ENCODE peak calls at places on chromosomes 3 and 15, in seven cellular contexts. Y, X, K, U, O, G and H are unnamed samples. For H3K36me3 and H3K4me1, the result is how much of the 10 kb centered on the place peaks cover.

GRCh38 chr3:17115186-17115585 is 230.4 kb downstream of the PLCL2 start:
- DNase-seq in O (no peak), K (no peak), G (no peak), X (no peak), U (no peak), Y (no peak), H (no peak)

GRCh38 chr3:50272911-50273688 is 4.2 kb downstream of the SEMA3B start:
- DNase-seq in Y (peak), U (peak), G (peak), O (peak), X (peak), K (peak), H (peak)

GRCh38 chr3:171443211-171443957 is 16.8 kb downstream of the TNIK start:
- DNase-seq in U (no peak), Y (no peak), X (no peak), K (no peak), O (no peak), G (no peak), H (no peak)

GRCh38 chr3:139238281-139239030 is 105.4 kb upstream of the MRPS22 start:
- DNase-seq in U (no peak), X (peak), K (no peak), O (no peak), Y (no peak), G (no peak), H (no peak)

GRCh38 chr3:127549826-127550487 is 40.6 kb downstream of the TPRA1 start:
- DNase-seq in G (no peak), X (no peak), K (no peak), Y (no peak), U (no peak), O (peak), H (no peak)

GRCh38 chr3:108131105-108131794 is 40.4 kb upstream of the CD47 start:
- DNase-seq in X (no peak), G (no peak), U (no peak), Y (no peak), O (no peak), K (peak), H (no peak)

GRCh38 chr15:29567336-29567735 is 254.9 kb downstream of the TJP1 start:
- DNase-seq in G (no peak), Y (no peak), U (no peak), X (no peak), O (no peak), K (no peak), H (no peak)

GRCh38 chr3:196012481-196012880 is 69.4 kb downstream of the TFRC start:
- DNase-seq in U (no peak), X (no peak), G (no peak), O (no peak), Y (no peak), K (peak), H (no peak)

GRCh38 chr15:101107625-101108457 is 144.0 kb downstream of the CHSY1 start:
- DNase-seq in X (no peak), G (no peak), U (no peak), K (no peak), Y (no peak), O (no peak), H (no peak)

GRCh38 chr3:14523792-14524191 is 16.4 kb downstream of the GRIP2 start:
- DNase-seq in X (no peak), U (no peak), K (peak), O (no peak), Y (no peak), G (no peak), H (no peak)

GRCh38 chr3:105606052-105606451 is 239.3 kb downstream of the ALCAM start:
- DNase-seq in U (no peak), X (no peak), K (peak), Y (no peak), G (no peak), O (no peak), H (no peak)

GRCh38 chr3:138460536-138461205 is 26.3 kb downstream of the ESYT3 start:
- DNase-seq in K (no peak), O (no peak), U (no peak), G (no peak), Y (no peak), X (no peak), H (no peak)

GRCh38 chr3:51434746-51435323 is 43.8 kb downstream of the RBM15B start:
- DNase-seq in U (no peak), K (peak), G (no peak), Y (peak), X (no peak), O (no peak), H (peak)

GRCh38 chr15:89836255-89837133 is 21.8 kb upstream of the ANPEP start:
- DNase-seq in X (no peak), G (no peak), Y (no peak), K (peak), U (no peak), O (no peak), H (peak)

GRCh38 chr15:88467935-88468528 is 524 bp downstream of the MRPS11 start:
- DNase-seq in G (no peak), U (no peak), O (no peak), X (no peak), Y (no peak), K (peak), H (peak)

GRCh38 chr15:88802991-88803240 is 320 bp upstream of the ACAN start:
- DNase-seq in O (no peak), U (no peak), X (no peak), Y (no peak), G (peak), K (peak), H (no peak)

GRCh38 chr3:170517251-170517945 is 68.5 kb downstream of the SLC7A14 start:
- DNase-seq in Y (no peak), U (no peak), X (no peak), O (no peak), K (peak), G (no peak), H (no peak)

GRCh38 chr3:38455639-38456430 is 2.1 kb downstream of the ACVR2B start:
- DNase-seq in X (peak), O (peak), G (peak), Y (peak), K (no peak), U (no peak), H (no peak)

GRCh38 chr15:58583171-58583908 is 151.5 kb downstream of the LIPC start:
- DNase-seq in K (no peak), O (no peak), U (no peak), X (no peak), G (no peak), Y (no peak), H (no peak)

GRCh38 chr3:71542548-71543370 is 40.8 kb downstream of the FOXP1 start:
- DNase-seq in U (no peak), G (no peak), X (peak), O (peak), K (peak), Y (no peak), H (peak)

GRCh38 chr3:188522115-188522514 is 368.2 kb downstream of the LPP start:
- DNase-seq in K (no peak), Y (no peak), U (no peak), G (no peak), X (no peak), O (no peak), H (no peak)

GRCh38 chr15:33735637-33736247 is 232.6 kb upstream of the CHRM5 start:
- DNase-seq in O (no peak), K (peak), X (no peak), U (no peak), G (no peak), Y (peak), H (peak)

GRCh38 chr3:194554488-194555098 is 67.8 kb upstream of the ATP13A3 start:
- DNase-seq in Y (peak), K (peak), X (no peak), U (no peak), G (no peak), O (no peak), H (no peak)

GRCh38 chr3:54863366-54863765 is 64.5 kb downstream of the LRTM1 start:
- DNase-seq in O (no peak), X (no peak), G (no peak), K (peak), U (no peak), Y (no peak), H (no peak)

GRCh38 chr15:84901540-84901939 is 17.1 kb downstream of the SLC28A1 start:
- DNase-seq in Y (no peak), O (no peak), U (no peak), X (no peak), K (no peak), G (no peak), H (no peak)

GRCh38 chr15:25504307-25504706 is 65.5 kb upstream of the UBE3A start:
- DNase-seq in Y (no peak), O (no peak), X (no peak), K (peak), U (no peak), G (no peak), H (peak)

GRCh38 chr3:40170395-40170794 is 139.1 kb upstream of the EIF1B start:
- DNase-seq in X (no peak), O (no peak), U (no peak), K (no peak), Y (no peak), G (no peak), H (no peak)

GRCh38 chr15:22850055-22850454 is 11.6 kb downstream of the NIPA2 start:
- DNase-seq in Y (no peak), O (no peak), K (no peak), G (no peak), U (no peak), X (no peak), H (no peak)

GRCh38 chr3:99957086-99957821 is 139.6 kb downstream of the CMSS1 start:
- DNase-seq in X (no peak), U (no peak), Y (no peak), K (peak), O (no peak), G (no peak), H (no peak)

GRCh38 chr3:98827221-98827620 is 64.1 kb downstream of the ST3GAL6 start:
- DNase-seq in K (no peak), X (no peak), Y (peak), O (no peak), G (no peak), U (no peak), H (no peak)

GRCh38 chr15:76161153-76162049 is 101.6 kb downstream of the TMEM266 start:
- DNase-seq in O (peak), U (no peak), Y (no peak), G (no peak), X (peak), K (peak), H (no peak)

GRCh38 chr3:48982686-48983085 is 7.4 kb upstream of the P4HTM start:
- DNase-seq in U (no peak), Y (no peak), X (no peak), O (no peak), G (no peak), K (no peak), H (no peak)
- H3K36me3 ChIP-seq in U (under half), Y (half or more), X (under half), O (under half), G (under half), K (half or more), H (under half)

DNA sequence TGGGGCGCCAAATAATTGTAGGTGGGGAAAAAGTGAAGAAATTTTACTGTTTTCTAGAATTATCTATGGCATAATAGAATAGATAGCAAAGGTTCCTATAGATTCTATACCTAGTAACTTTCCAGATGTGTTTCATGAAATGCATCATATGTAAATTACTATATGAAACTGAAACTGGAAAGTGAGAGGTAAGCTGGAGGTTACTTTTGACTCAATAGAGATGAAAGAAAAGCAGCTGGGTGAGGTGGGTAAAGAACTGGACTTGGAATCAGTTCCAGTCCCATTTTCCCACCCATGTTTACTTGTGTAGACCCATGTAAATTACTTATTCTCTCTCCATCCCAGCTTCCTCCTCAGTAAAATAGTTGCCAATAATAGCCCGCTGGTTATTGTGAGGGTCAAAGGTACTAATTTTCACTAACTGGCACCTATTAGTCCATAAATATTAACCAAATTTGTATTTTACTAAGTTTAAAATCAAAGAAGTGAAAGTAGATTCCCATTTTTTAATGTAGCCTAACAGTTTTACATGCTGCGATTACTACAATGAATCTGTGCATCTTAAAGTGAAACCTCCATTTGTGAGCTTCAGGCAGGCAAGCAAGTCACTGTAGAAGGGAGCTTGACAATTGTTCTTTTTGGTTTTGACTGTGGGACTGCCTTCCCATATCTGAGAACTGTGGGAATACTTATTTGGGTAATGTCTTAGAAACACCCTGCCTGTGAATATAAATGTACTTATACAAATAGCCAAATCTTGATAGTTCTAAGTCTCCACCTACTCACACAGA is 312.1 kb downstream of the SLC9A9 start:
- DNase-seq in U (no peak), Y (no peak), G (no peak), K (peak), X (no peak), O (no peak), H (no peak)
- H3K4me1 ChIP-seq in U (under half), Y (under half), G (under half), K (under half), X (under half), O (under half), H (under half)

GRCh38 chr3:130702985-130703384 is 43.6 kb downstream of the PIK3R4 start:
- DNase-seq in G (no peak), K (no peak), X (no peak), O (no peak), U (no peak), Y (no peak), H (no peak)
- H3K36me3 ChIP-seq in G (under half), K (half or more), X (under half), O (under half), U (under half), Y (under half), H (under half)

DNA sequence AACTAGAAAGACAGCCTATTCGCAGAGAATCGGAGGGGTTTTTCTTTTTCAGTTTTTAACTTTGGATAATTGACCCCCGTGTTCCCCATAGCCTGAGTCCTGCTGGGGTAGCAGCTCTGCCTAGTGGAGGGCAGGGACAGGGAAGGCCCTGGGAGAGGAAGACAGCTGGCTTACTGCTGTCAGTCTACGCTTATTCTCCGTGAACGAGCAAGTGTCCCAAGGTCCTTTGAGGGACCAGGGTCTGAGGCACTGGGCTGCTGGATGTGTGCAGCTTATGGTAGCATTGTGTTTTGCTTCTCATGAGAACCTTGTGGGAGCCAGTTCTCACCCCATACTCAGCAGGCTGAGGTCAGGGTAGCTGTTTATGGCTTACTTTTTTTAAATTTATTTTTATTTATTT is 3.0 kb downstream of the LIMD1 start:
- DNase-seq in U (no peak), O (no peak), Y (no peak), G (no peak), X (no peak), K (no peak), H (no peak)
- H3K4me1 ChIP-seq in U (half or more), O (under half), Y (half or more), G (under half), X (under half), K (under half), H (under half)

GRCh38 chr3:117695321-117695720 is 985.7 kb downstream of the TUSC7 start:
- DNase-seq in O (no peak), U (no peak), G (no peak), Y (no peak), X (no peak), K (peak), H (no peak)
- H3K36me3 ChIP-seq in O (under half), U (under half), G (under half), Y (under half), X (under half), K (under half), H (under half)

GRCh38 chr3:13070622-13071021 is 2.6 kb downstream of the IQSEC1 start:
- DNase-seq in U (no peak), Y (no peak), O (no peak), X (no peak), G (no peak), K (no peak), H (no peak)
- H3K4me1 ChIP-seq in U (under half), Y (under half), O (under half), X (under half), G (under half), K (under half), H (under half)

DNA sequence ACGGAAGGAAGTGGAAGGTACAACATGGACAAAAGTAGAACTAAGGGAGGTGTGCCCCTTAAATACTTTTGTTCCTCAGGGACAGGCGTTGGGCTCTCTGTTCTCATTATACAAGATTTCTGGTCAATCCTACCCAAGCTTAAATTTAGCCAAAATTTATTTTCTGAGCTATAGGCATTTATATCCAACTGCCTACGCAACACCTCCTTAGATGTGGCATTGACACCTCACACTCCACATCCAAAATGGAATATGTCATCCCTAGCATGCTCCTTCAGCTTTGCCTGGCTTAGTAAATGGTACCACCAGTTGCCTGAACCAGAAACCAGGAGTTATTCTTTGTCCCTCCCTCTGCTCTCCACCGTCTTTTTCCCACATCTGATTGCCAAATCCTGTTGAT is 26.2 kb downstream of the FANCD2OS start:
- DNase-seq in Y (no peak), X (no peak), K (no peak), O (no peak), G (no peak), U (no peak), H (no peak)
- H3K36me3 ChIP-seq in Y (under half), X (under half), K (under half), O (under half), G (under half), U (under half), H (half or more)